ENCODE peak calls at places on chromosomes 13 and 19, in six cellular contexts. D is anterior cingulate cortex, Z is iPS DF 6.9, U is upper lobe of right lung, S is NCI-H2081, T is HEK293T. N is an unnamed sample.

GRCh38 chr19:4977299-4978174 is 8.6 kb downstream of the KDM4B start:
- DNase-seq in S (no peak), Z (no peak), D (no peak), U (no peak), T (no peak), N (no peak)

GRCh38 chr13:20714563-20715339 is 11.3 kb downstream of the IL17D start:
- DNase-seq in S (no peak), T (no peak), Z (no peak), U (no peak), D (no peak), N (no peak)

GRCh38 chr13:22648325-22648758 is 532.4 kb upstream of the SGCG start:
- DNase-seq in Z (no peak), U (no peak), S (no peak), T (peak), D (no peak), N (no peak)

GRCh38 chr19:18131841-18132596 is 20.9 kb upstream of the PIK3R2 start:
- DNase-seq in T (no peak), S (no peak), Z (no peak), U (no peak), D (no peak), N (no peak)

GRCh38 chr19:7792286-7792685 is 29.2 kb downstream of the CLEC4M start:
- DNase-seq in D (no peak), T (no peak), U (no peak), Z (no peak), S (no peak), N (no peak)

GRCh38 chr13:102260256-102260655 is 141.6 kb downstream of the FGF14 start:
- DNase-seq in U (no peak), Z (no peak), T (no peak), S (no peak), D (no peak), N (no peak)

GRCh38 chr13:110640591-110641029 is 25.3 kb downstream of the NAXD start:
- DNase-seq in U (no peak), D (no peak), S (no peak), T (no peak), Z (no peak), N (no peak)

GRCh38 chr13:95603887-95604533 is 40.5 kb downstream of the DZIP1 start:
- DNase-seq in D (peak), S (no peak), Z (no peak), U (peak), T (no peak), N (no peak)

GRCh38 chr19:18284710-18285430 is 3.4 kb upstream of the JUND start:
- DNase-seq in U (no peak), D (no peak), Z (no peak), S (no peak), T (no peak), N (no peak)

GRCh38 chr19:54029930-54030490 is 33.7 kb downstream of the VSTM1 start:
- DNase-seq in T (peak), D (peak), Z (peak), S (peak), U (no peak), N (peak)

GRCh38 chr19:55503447-55504251 is 15.4 kb downstream of the SSC5D start:
- DNase-seq in U (peak), T (peak), S (peak), D (peak), Z (peak), N (peak)

GRCh38 chr19:50432658-50433057 is at the start of gene MYBPC2:
- DNase-seq in D (no peak), Z (no peak), S (no peak), T (no peak), U (no peak), N (no peak)

GRCh38 chr13:110714798-110715394 is 1.4 kb downstream of the ING1 start:
- DNase-seq in U (peak), S (peak), Z (no peak), T (no peak), D (peak), N (no peak)

GRCh38 chr13:75417006-75417384 is 65.0 kb downstream of the TBC1D4 start:
- DNase-seq in S (no peak), D (no peak), U (peak), Z (no peak), T (no peak), N (no peak)

GRCh38 chr19:37977992-37978391 is 71.0 kb downstream of the SIPA1L3 start:
- DNase-seq in Z (no peak), T (no peak), U (peak), D (peak), S (no peak), N (no peak)

GRCh38 chr13:94966380-94966779 is 254.0 kb upstream of the SOX21 start:
- DNase-seq in U (no peak), D (no peak), T (no peak), S (peak), Z (no peak), N (no peak)

GRCh38 chr13:113598081-113598410 is 13.5 kb downstream of the TFDP1 start:
- DNase-seq in T (no peak), U (peak), S (no peak), D (no peak), Z (no peak), N (no peak)

GRCh38 chr13:46803586-46803985 is 6.6 kb upstream of the ESD start:
- DNase-seq in Z (no peak), T (no peak), S (no peak), U (no peak), D (no peak), N (no peak)

N was measured in iPS DF 19.7.